ENCODE peak calls at places on chromosome 16, in four cellular contexts. J is psoas muscle, M is Panc1, Z is heart right ventricle. I is an unnamed sample. For H3K4me1, the result is how much of the 10 kb centered on the place peaks cover.

GRCh38 chr16:75555213-75555706 is 792 bp downstream of the TMEM231 start:
- DNase-seq in J (peak), M (peak), Z (peak), I (peak)

GRCh38 chr16:75380870-75381269 is 52.4 kb downstream of the CFDP1 start:
- DNase-seq in Z (no peak), J (no peak), M (no peak), I (no peak)

GRCh38 chr16:64412578-64413280 is 709.1 kb downstream of the CDH11 start:
- DNase-seq in Z (no peak), J (peak), M (no peak), I (no peak)

GRCh38 chr16:19804538-19805323 is 79.9 kb downstream of the GPRC5B start:
- DNase-seq in J (peak), Z (peak), M (no peak), I (peak)

GRCh38 chr16:83899272-83899897 is 470 bp downstream of the MLYCD start:
- DNase-seq in M (no peak), J (peak), Z (peak), I (no peak)

GRCh38 chr16:9090101-9090959 is 1.1 kb upstream of the HAPSTR1 start:
- DNase-seq in Z (peak), M (no peak), J (peak), I (peak)

GRCh38 chr16:19114359-19115147 is 789 bp downstream of the ITPRIPL2 start:
- DNase-seq in M (no peak), Z (peak), J (peak), I (peak)

GRCh38 chr16:19172098-19172780 is 4.2 kb downstream of the SYT17 start:
- DNase-seq in J (no peak), Z (no peak), M (no peak), I (no peak)

GRCh38 chr16:21001262-21001661 is 100.7 kb downstream of the LYRM1 start:
- DNase-seq in Z (no peak), M (peak), J (no peak), I (no peak)

GRCh38 chr16:64900517-64900916 is 221.3 kb downstream of the CDH11 start:
- DNase-seq in M (no peak), Z (no peak), J (no peak), I (no peak)

GRCh38 chr16:68005786-68006286 is 6.6 kb upstream of the DPEP2 start:
- DNase-seq in Z (peak), J (no peak), M (no peak), I (no peak)

GRCh38 chr16:25018972-25019617 is 3.9 kb upstream of the ARHGAP17 start:
- DNase-seq in J (no peak), M (no peak), Z (no peak), I (no peak)

GRCh38 chr16:67545665-67546024 is 16.7 kb upstream of the CTCF start:
- DNase-seq in Z (no peak), M (no peak), J (no peak), I (no peak)

GRCh38 chr16:80718480-80719220 is 85.7 kb downstream of the CDYL2 start:
- DNase-seq in Z (no peak), J (no peak), M (no peak), I (no peak)

GRCh38 chr16:31451681-31452351 is 7.5 kb upstream of the ARMC5 start:
- DNase-seq in J (peak), Z (peak), M (no peak), I (peak)

GRCh38 chr16:10694830-10695229 is at the start of gene TEKT5:
- DNase-seq in Z (no peak), M (no peak), J (no peak), I (no peak)

GRCh38 chr16:66378739-66379570 is 12.5 kb downstream of the CDH5 start:
- DNase-seq in J (no peak), Z (no peak), M (no peak), I (no peak)

GRCh38 chr16:16014329-16015224 is 65.2 kb downstream of the ABCC1 start:
- DNase-seq in J (peak), M (no peak), Z (peak), I (no peak)

GRCh38 chr16:6111390-6111789 is 1013.8 kb upstream of the EEF2KMT start:
- DNase-seq in J (no peak), M (no peak), Z (no peak), I (no peak)

GRCh38 chr16:46911038-46911437 is 26.9 kb downstream of the GPT2 start:
- DNase-seq in J (no peak), M (no peak), Z (no peak), I (no peak)

GRCh38 chr16:47416869-47417268 is 44.0 kb downstream of the ITFG1 start:
- DNase-seq in M (no peak), J (no peak), Z (no peak), I (no peak)

GRCh38 chr16:71811261-71811803 is 2.7 kb upstream of the AP1G1 start:
- DNase-seq in M (no peak), Z (no peak), J (no peak), I (no peak)

GRCh38 chr16:10509534-10510025 is 70.8 kb downstream of the EMP2 start:
- DNase-seq in Z (peak), M (peak), J (no peak), I (no peak)

GRCh38 chr16:860891-861290 is 60.4 kb upstream of the GNG13 start:
- DNase-seq in J (no peak), Z (no peak), M (no peak), I (no peak)

GRCh38 chr16:50778284-50779163 is 36.6 kb downstream of the CYLD start:
- DNase-seq in M (no peak), J (no peak), Z (no peak), I (no peak)

GRCh38 chr16:81582655-81583441 is 138.2 kb downstream of the CMIP start:
- DNase-seq in Z (no peak), M (no peak), J (peak), I (no peak)

GRCh38 chr16:84687715-84688114 is 12.1 kb upstream of the USP10 start:
- DNase-seq in J (no peak), M (no peak), Z (no peak), I (peak)

GRCh38 chr16:17409894-17410293 is 60.9 kb downstream of the XYLT1 start:
- DNase-seq in M (no peak), Z (no peak), J (no peak), I (no peak)

GRCh38 chr16:84390131-84390785 is 21.9 kb downstream of the ATP2C2 start:
- DNase-seq in M (no peak), Z (no peak), J (no peak), I (no peak)

GRCh38 chr16:64983226-64983625 is 138.6 kb downstream of the CDH11 start:
- DNase-seq in J (no peak), M (no peak), Z (no peak), I (no peak)

GRCh38 chr16:8894736-8895334 is 12.7 kb downstream of the LITAFD start:
- DNase-seq in J (no peak), Z (no peak), M (no peak), I (peak)

GRCh38 chr16:72928089-72928981 is 119.6 kb downstream of the ZFHX3 start:
- DNase-seq in M (no peak), J (no peak), Z (no peak), I (no peak)

GRCh38 chr16:72927199-72928088 is 120.5 kb downstream of the ZFHX3 start:
- DNase-seq in Z (no peak), M (no peak), J (no peak), I (no peak)

GRCh38 chr16:72925631-72925979 is 122.3 kb downstream of the ZFHX3 start:
- DNase-seq in M (no peak), Z (no peak), J (no peak), I (no peak)

GRCh38 chr16:72924918-72925630 is 122.9 kb downstream of the ZFHX3 start:
- DNase-seq in J (no peak), Z (no peak), M (no peak), I (no peak)

DNA sequence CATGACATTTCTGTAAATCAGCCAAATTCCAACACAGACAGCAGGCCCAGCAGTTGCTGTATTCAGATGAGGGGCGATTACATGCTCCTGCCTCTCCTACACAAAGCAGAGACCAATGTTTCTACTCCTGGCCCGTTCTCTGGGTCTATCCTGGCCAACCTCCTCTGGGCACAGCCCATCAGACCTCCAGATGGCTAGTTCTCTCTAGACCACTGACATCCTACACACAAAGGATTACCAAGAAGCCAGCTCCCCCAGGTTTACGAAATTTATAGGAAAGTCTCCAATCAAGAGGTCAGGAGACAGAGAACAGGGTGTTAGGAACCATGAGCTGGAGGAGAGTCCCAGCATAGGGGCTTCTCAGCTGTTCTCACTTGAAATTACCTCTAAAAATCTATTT is 121.3 kb downstream of the ZFHX3 start:
- DNase-seq in Z (no peak), M (no peak), J (no peak), I (no peak)
- H3K4me1 ChIP-seq in Z (under half), M (under half), J (under half), I (under half)

DNA sequence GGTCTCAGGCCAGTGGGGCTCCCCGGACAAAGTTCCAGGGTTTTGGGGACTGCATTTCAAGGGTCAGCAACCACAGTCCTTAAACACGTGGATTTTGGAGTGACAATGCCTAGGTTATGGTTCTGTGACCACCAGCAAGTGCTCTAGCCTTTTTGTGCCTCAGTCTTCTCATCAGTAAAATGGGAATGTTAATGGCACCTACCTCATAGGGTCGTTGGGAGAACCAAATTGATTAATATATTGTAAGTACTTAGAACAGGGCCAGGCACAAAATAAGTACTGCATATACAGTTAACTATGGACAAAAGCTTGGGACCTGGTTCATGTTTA is 13.8 kb downstream of the IL4R start:
- DNase-seq in J (no peak), M (no peak), Z (no peak), I (no peak)
- H3K4me1 ChIP-seq in J (under half), M (under half), Z (half or more), I (half or more)

GRCh38 chr16:2025878-2026460 is 733 bp upstream of the NHERF2 start:
- DNase-seq in M (no peak), Z (peak), J (no peak), I (no peak)

GRCh38 chr16:2023098-2023925 is 3.4 kb upstream of the NHERF2 start:
- DNase-seq in M (peak), Z (peak), J (peak), I (peak)

GRCh38 chr16:2026461-2027023 is at the start of gene NHERF2:
- DNase-seq in Z (peak), J (no peak), M (no peak), I (no peak)

GRCh38 chr16:2024026-2024425 is 2.7 kb upstream of the NHERF2 start:
- DNase-seq in J (no peak), Z (no peak), M (no peak), I (no peak)

GRCh38 chr16:2025251-2025650 is 1.5 kb upstream of the NHERF2 start:
- DNase-seq in M (no peak), Z (no peak), J (no peak), I (no peak)
- H3K4me1 ChIP-seq in M (under half), Z (half or more), J (under half), I (under half)

DNA sequence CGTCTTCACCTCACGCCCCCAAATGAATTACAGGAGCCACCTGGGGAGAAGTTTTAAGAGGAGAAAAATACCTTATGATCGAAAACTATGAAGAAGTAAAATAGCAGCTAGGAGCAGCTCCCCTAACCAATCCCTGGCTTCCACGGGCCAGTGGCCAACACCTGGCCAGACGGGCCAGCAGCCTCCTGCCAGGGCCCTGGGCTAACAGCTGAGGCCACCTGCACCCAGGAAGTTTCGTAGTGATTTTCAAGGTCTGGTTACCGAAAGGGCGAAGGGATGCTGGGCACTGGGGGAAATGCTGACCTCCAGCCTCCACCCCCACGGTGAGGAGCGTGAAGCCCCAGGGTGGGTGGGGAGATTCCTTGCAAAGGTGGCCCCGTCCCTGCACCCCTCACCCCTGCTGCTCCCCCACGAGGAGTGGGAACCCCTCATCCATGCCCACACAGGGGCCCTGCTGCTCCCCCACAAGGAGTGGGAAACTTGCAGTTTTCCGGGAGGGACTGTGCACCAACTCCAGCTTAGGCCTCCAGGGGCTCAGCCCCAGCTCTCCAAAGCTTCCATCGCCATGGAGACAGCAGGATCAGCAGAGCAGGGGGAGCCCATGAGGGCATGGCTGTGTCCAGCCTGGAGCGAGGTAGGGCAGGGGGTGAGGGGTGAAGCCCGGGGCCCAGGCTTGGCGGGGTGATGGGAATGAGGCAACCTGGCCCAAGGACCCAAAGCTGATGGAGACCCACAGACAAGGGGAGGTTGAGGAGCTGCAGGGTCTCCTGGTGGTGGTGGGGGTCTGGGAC is 31.9 kb upstream of the ACSF3 start:
- DNase-seq in Z (no peak), J (no peak), M (no peak), I (no peak)
- H3K4me1 ChIP-seq in Z (under half), J (under half), M (under half), I (under half)

GRCh38 chr16:1908081-1908633 is 10.1 kb downstream of the HS3ST6 start:
- DNase-seq in J (no peak), M (no peak), Z (no peak), I (no peak)
- H3K4me1 ChIP-seq in J (under half), M (under half), Z (under half), I (under half)

GRCh38 chr16:85915125-85915845 is 16.3 kb downstream of the IRF8 start:
- DNase-seq in M (no peak), J (no peak), Z (no peak), I (no peak)
- H3K4me1 ChIP-seq in M (under half), J (under half), Z (under half), I (under half)

GRCh38 chr16:54287018-54287757 is 601 bp upstream of the IRX3 start:
- DNase-seq in M (no peak), J (no peak), Z (no peak), I (peak)
- H3K4me1 ChIP-seq in M (under half), J (under half), Z (under half), I (under half)

GRCh38 chr16:27209591-27209990 is 6.3 kb downstream of the KDM8 start:
- DNase-seq in J (no peak), M (no peak), Z (no peak), I (no peak)

GRCh38 chr16:27210174-27210573 is 6.8 kb downstream of the KDM8 start:
- DNase-seq in Z (no peak), J (no peak), M (no peak), I (no peak)

GRCh38 chr16:27211026-27211425 is 7.7 kb downstream of the KDM8 start:
- DNase-seq in J (no peak), Z (no peak), M (no peak), I (no peak)

GRCh38 chr16:27208081-27208692 is 4.9 kb downstream of the KDM8 start:
- DNase-seq in M (no peak), Z (no peak), J (no peak), I (no peak)

DNA sequence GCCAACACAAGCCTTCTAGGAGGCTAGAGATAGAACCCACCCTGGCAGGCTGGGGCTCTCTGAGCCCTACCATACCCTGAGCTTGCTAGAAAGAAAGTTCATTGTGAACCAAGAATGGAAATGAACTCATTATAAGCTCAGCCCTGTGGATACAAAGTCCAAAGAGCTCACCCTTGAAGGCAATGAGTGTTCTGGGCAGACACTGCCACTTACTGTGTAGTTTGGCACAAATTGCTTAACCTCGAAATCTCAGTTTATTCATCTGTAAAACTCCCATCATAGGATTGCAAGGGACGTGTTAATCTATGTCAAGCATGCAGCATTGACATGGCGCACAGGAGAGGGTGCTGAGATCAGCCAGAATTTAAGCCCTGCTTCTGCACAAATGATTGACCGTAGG is 5.5 kb downstream of the KDM8 start:
- DNase-seq in Z (no peak), M (no peak), J (no peak), I (no peak)
- H3K4me1 ChIP-seq in Z (under half), M (under half), J (under half), I (under half)